ENCODE peak calls at places on chromosomes 4 and X, in five cellular contexts. One of them, this sample, is unnamed.

GRCh38 chr4:41204400-41204978 is 9.9 kb downstream of the APBB2 start:
- DNase-seq in fibroblast of lung: peak
- DNase-seq in pancreas: no peak
- DNase-seq in GM13976: no peak
- DNase-seq in tibial nerve: no peak
- DNase-seq in this sample: no peak

GRCh38 chr4:69239092-69239491 is 24.5 kb upstream of the UGT2B11 start:
- DNase-seq in pancreas: no peak
- DNase-seq in tibial nerve: no peak
- DNase-seq in fibroblast of lung: no peak
- DNase-seq in GM13976: no peak
- DNase-seq in this sample: no peak

GRCh38 chrX:108020631-108021030 is 24.2 kb upstream of the VSIG1 start:
- DNase-seq in GM13976: peak
- DNase-seq in pancreas: no peak
- DNase-seq in fibroblast of lung: peak
- DNase-seq in tibial nerve: no peak
- DNase-seq in this sample: peak

GRCh38 chr4:100062921-100063320 is 112.8 kb upstream of the H2AZ1 start:
- DNase-seq in fibroblast of lung: no peak
- DNase-seq in tibial nerve: no peak
- DNase-seq in pancreas: no peak
- DNase-seq in GM13976: no peak
- DNase-seq in this sample: no peak

GRCh38 chr4:38610844-38611550 is 53.0 kb upstream of the KLF3 start:
- DNase-seq in GM13976: no peak
- DNase-seq in tibial nerve: no peak
- DNase-seq in fibroblast of lung: no peak
- DNase-seq in pancreas: no peak
- DNase-seq in this sample: no peak

GRCh38 chrX:23493941-23494374 is 159.3 kb downstream of the PTCHD1 start:
- DNase-seq in tibial nerve: no peak
- DNase-seq in pancreas: no peak
- DNase-seq in GM13976: no peak
- DNase-seq in fibroblast of lung: no peak
- DNase-seq in this sample: no peak

GRCh38 chr4:185096032-185096653 is 46.9 kb upstream of the SLC25A4 start:
- DNase-seq in tibial nerve: no peak
- DNase-seq in GM13976: peak
- DNase-seq in pancreas: no peak
- DNase-seq in fibroblast of lung: peak
- DNase-seq in this sample: peak

GRCh38 chr4:74623041-74623440 is 171.3 kb downstream of the BTC start:
- DNase-seq in tibial nerve: no peak
- DNase-seq in GM13976: peak
- DNase-seq in pancreas: no peak
- DNase-seq in fibroblast of lung: peak
- DNase-seq in this sample: peak

GRCh38 chrX:154135458-154136229 is 8.4 kb upstream of the OPN1LW start:
- DNase-seq in GM13976: no peak
- DNase-seq in tibial nerve: no peak
- DNase-seq in pancreas: no peak
- DNase-seq in fibroblast of lung: no peak
- DNase-seq in this sample: no peak

GRCh38 chr4:30495261-30496050 is 224.7 kb upstream of the PCDH7 start:
- DNase-seq in tibial nerve: no peak
- DNase-seq in pancreas: no peak
- DNase-seq in GM13976: no peak
- DNase-seq in fibroblast of lung: no peak
- DNase-seq in this sample: no peak

GRCh38 chr4:81676552-81676951 is 204.8 kb upstream of the RASGEF1B start:
- DNase-seq in pancreas: no peak
- DNase-seq in fibroblast of lung: peak
- DNase-seq in GM13976: no peak
- DNase-seq in tibial nerve: no peak
- DNase-seq in this sample: no peak

GRCh38 chr4:146381263-146381872 is 140.4 kb downstream of the SLC10A7 start:
- DNase-seq in GM13976: no peak
- DNase-seq in pancreas: no peak
- DNase-seq in tibial nerve: no peak
- DNase-seq in fibroblast of lung: no peak
- DNase-seq in this sample: no peak

GRCh38 chrX:112868586-112868985 is 28.0 kb upstream of the AMOT start:
- DNase-seq in tibial nerve: no peak
- DNase-seq in pancreas: no peak
- DNase-seq in fibroblast of lung: no peak
- DNase-seq in GM13976: no peak
- DNase-seq in this sample: no peak

GRCh38 chrX:122220644-122221373 is 963.3 kb upstream of the GRIA3 start:
- DNase-seq in tibial nerve: no peak
- DNase-seq in fibroblast of lung: no peak
- DNase-seq in GM13976: no peak
- DNase-seq in pancreas: no peak
- DNase-seq in this sample: no peak

GRCh38 chr4:8370835-8371234 is 69.7 kb downstream of the ACOX3 start:
- DNase-seq in pancreas: peak
- DNase-seq in tibial nerve: no peak
- DNase-seq in GM13976: no peak
- DNase-seq in fibroblast of lung: no peak
- DNase-seq in this sample: no peak

GRCh38 chr4:168919706-168920324 is 90.2 kb downstream of the CBR4 start:
- DNase-seq in GM13976: no peak
- DNase-seq in pancreas: no peak
- DNase-seq in tibial nerve: no peak
- DNase-seq in fibroblast of lung: no peak
- DNase-seq in this sample: no peak

GRCh38 chr4:168920438-168921081 is 89.5 kb downstream of the CBR4 start:
- DNase-seq in pancreas: no peak
- DNase-seq in fibroblast of lung: no peak
- DNase-seq in tibial nerve: no peak
- DNase-seq in GM13976: no peak
- DNase-seq in this sample: no peak

GRCh38 chr4:168914095-168914494 is 96.0 kb downstream of the CBR4 start:
- DNase-seq in fibroblast of lung: no peak
- DNase-seq in pancreas: no peak
- DNase-seq in GM13976: no peak
- DNase-seq in tibial nerve: no peak
- DNase-seq in this sample: no peak

DNA sequence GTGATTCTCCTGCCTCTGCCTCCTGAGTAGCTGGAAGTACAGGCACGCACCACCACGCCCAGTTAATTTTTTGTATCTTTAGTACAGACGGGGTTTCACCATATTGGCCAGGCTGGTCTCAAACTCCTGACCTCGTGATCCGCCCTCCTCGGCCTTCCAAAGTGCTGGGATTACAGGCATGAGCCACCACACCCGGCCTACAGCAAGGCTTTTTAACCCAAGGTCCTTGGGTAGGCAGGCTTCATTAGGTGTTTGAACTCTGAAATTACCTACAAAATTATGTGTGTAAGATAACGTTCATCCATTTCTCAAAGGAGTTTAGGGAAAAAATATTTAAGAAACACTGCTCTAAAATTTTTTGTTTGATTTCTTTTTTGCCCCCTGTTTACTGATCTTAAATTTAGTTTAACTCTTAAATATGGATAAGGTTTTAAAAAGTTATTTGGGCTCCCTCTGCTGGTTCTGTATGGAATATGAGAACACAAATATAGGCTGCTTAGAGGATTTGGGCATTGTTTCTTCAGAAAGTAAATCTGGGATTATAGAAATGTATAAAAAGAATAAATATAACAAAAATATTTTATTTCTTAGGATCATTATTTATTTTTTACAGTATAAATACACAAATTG is 92.8 kb downstream of the CBR4 start:
- DNase-seq in tibial nerve: no peak
- DNase-seq in GM13976: peak
- DNase-seq in pancreas: no peak
- DNase-seq in fibroblast of lung: peak
- DNase-seq in this sample: peak
- TF ChIP-seq CTCF in tibial nerve: peak
- TF ChIP-seq CTCF in GM13976: no peak
- TF ChIP-seq CTCF in pancreas: peak
- TF ChIP-seq CTCF in fibroblast of lung: peak
- TF ChIP-seq CTCF in this sample: peak

GRCh38 chr4:173365359-173365996 is 5.3 kb upstream of the SAP30 start:
- DNase-seq in fibroblast of lung: no peak
- DNase-seq in tibial nerve: no peak
- DNase-seq in pancreas: no peak
- DNase-seq in GM13976: no peak
- DNase-seq in this sample: no peak

GRCh38 chr4:173362666-173363065 is 8.1 kb upstream of the SAP30 start:
- DNase-seq in pancreas: no peak
- DNase-seq in GM13976: no peak
- DNase-seq in tibial nerve: no peak
- DNase-seq in fibroblast of lung: no peak
- DNase-seq in this sample: no peak

GRCh38 chr4:173357939-173358338 is 12.8 kb upstream of the SAP30 start:
- DNase-seq in fibroblast of lung: no peak
- DNase-seq in pancreas: no peak
- DNase-seq in GM13976: no peak
- DNase-seq in tibial nerve: no peak
- DNase-seq in this sample: no peak

DNA sequence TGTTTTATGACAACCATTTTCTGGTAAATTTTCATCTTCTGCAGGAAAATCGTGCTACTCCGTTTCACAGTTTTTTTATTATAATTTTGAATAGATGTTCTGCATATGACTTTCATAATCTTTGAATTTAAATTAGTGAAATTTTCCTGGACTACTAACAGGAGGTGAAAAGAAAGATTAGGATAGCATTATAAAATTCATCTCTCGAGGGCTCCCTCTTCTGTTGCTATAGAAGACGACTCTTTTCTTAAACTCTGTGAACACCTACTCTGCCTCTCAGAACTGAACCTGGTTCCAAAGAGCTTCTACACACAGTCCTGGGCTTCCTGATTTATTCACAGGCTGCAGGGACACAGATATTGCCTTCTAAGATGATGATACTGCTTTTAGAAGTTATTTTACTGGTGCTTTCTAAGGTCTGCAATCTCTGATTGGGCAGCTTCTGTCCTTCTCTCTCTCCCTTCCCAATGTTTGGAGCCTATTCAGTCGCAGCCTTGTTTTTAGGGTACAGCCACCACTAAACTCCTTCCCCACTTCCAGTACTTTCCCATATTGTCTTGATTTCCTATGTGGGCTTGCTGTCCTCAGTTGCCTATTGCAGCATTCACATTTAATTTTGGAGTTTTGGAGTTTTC is 10.1 kb upstream of the SAP30 start:
- DNase-seq in fibroblast of lung: peak
- DNase-seq in GM13976: no peak
- DNase-seq in tibial nerve: no peak
- DNase-seq in pancreas: no peak
- DNase-seq in this sample: no peak
- TF ChIP-seq CTCF in fibroblast of lung: peak
- TF ChIP-seq CTCF in GM13976: no peak
- TF ChIP-seq CTCF in tibial nerve: no peak
- TF ChIP-seq CTCF in pancreas: no peak
- TF ChIP-seq CTCF in this sample: no peak

GRCh38 chrX:149491812-149492211 is 13.3 kb downstream of the IDS start:
- DNase-seq in pancreas: no peak
- DNase-seq in GM13976: no peak
- DNase-seq in tibial nerve: no peak
- DNase-seq in fibroblast of lung: no peak
- DNase-seq in this sample: no peak

GRCh38 chrX:149495573-149496071 is 9.5 kb downstream of the IDS start:
- DNase-seq in tibial nerve: no peak
- DNase-seq in pancreas: no peak
- DNase-seq in fibroblast of lung: peak
- DNase-seq in GM13976: no peak
- DNase-seq in this sample: no peak

GRCh38 chrX:149497054-149497453 is 8.1 kb downstream of the IDS start:
- DNase-seq in GM13976: no peak
- DNase-seq in fibroblast of lung: no peak
- DNase-seq in pancreas: no peak
- DNase-seq in tibial nerve: no peak
- DNase-seq in this sample: no peak

GRCh38 chrX:149494844-149495565 is 10.1 kb downstream of the IDS start:
- DNase-seq in GM13976: no peak
- DNase-seq in fibroblast of lung: no peak
- DNase-seq in tibial nerve: no peak
- DNase-seq in pancreas: no peak
- DNase-seq in this sample: no peak

DNA sequence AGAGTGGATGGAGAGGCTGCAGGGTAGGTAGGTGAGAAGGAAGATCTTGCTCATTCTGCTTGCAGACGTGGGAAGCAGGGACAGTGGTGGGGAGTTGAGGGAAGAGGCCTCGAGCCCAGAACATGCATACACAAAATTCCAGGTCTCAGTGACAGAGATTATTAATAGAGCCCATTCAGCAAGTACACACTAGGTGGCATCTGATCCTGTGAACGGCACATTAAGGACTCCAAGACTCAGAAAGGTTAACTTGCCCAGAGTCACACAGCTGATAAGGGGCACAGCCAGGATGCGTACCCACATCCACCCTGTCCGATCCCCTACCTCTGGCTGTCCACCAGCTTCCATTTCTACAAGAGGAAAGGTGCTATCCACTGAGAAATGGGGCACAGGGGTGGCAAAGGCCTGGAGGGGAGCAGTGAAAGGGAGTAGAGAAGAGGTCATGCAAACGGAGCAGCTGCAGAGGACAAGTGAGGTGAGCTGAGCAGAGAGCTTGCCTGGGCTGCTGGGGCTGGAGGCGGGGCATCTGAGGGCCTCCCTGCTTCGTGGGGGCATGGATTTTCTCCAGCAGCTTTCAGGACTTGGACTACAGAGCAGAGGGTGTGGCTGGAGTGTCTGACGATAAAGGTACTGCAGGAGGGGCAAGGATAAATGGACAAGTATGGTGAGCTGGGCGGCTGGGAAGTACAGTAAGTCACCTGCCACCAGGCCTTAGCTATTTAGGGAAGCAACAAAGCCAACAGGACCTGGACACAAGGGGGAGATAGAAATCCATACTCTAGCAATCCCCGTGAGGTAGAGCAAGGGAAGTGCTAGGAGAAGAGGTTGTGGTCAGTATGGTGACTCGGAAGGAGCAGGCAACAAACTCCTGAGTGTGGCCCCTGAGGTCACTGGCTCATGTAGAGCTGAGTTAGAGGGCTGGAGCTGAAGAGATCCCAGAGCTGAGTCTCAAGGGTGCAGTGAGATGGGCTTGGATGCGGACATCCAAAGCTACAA is 11.2 kb downstream of the IDS start:
- DNase-seq in GM13976: no peak
- DNase-seq in pancreas: no peak
- DNase-seq in fibroblast of lung: no peak
- DNase-seq in tibial nerve: no peak
- DNase-seq in this sample: no peak
- TF ChIP-seq CTCF in GM13976: no peak
- TF ChIP-seq CTCF in pancreas: no peak
- TF ChIP-seq CTCF in fibroblast of lung: no peak
- TF ChIP-seq CTCF in tibial nerve: no peak
- TF ChIP-seq CTCF in this sample: no peak

DNA sequence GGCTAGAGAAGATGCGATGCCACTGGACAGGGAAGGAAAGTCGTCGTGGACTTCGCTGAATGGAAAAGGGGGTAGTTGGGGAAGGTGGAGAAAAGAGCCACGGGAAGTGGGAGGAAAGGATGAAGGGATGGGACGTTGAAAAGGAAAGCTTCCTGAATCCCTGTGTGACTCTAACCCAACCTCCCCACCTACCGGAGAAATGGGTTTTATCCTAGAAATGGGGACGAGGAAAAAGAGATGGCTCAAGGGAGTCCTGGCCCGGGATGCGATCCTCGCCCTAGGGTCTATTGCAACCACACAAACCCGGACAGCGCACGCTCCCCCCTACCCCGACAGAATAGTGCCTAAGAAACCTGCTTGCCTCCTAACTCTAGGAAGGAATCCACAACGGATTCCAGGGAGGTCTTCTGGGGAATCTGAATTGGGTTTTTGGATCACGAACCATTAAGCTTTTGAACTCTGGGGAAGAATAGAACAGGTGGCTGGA is 738 bp upstream of the TSPAN5 start:
- DNase-seq in GM13976: no peak
- DNase-seq in tibial nerve: no peak
- DNase-seq in pancreas: no peak
- DNase-seq in fibroblast of lung: peak
- DNase-seq in this sample: no peak
- TF ChIP-seq CTCF in GM13976: no peak
- TF ChIP-seq CTCF in tibial nerve: no peak
- TF ChIP-seq CTCF in pancreas: no peak
- TF ChIP-seq CTCF in fibroblast of lung: peak
- TF ChIP-seq CTCF in this sample: no peak

This sample was measured in GM13977.